ENCODE peak calls at places on chromosomes 6 and 20, in four cellular contexts. Y is lower lobe of right lung; P is stimulated activated CD4-positive, alpha-beta T cell treated with anti-CD3 and anti-CD28 coated beads, Interleukin-4, amount 100 ng/mL, for 24 hours; W is NCI-H2081. T is an unnamed sample.

GRCh38 chr6:153947817-153948447 is 91.1 kb upstream of the OPRM1 start:
- DNase-seq in Y (no peak), P (no peak), W (no peak), T (no peak)

GRCh38 chr6:37125779-37126553 is 44.0 kb upstream of the PIM1 start:
- DNase-seq in Y (no peak), P (no peak), W (no peak), T (no peak)

GRCh38 chr6:38460216-38460615 is 179.5 kb downstream of the BTBD9 start:
- DNase-seq in Y (no peak), P (no peak), W (no peak), T (no peak)

GRCh38 chr6:24581084-24581669 is 64.8 kb downstream of the KIAA0319 start:
- DNase-seq in Y (peak), P (peak), W (peak), T (peak)

GRCh38 chr6:160519603-160520042 is 144.5 kb downstream of the LPA start:
- DNase-seq in Y (no peak), P (no peak), W (peak), T (no peak)

GRCh38 chr6:73695619-73696421 is at the start of gene CD109:
- DNase-seq in Y (peak), P (peak), W (peak), T (no peak)

GRCh38 chr20:41998539-41999341 is 380.6 kb upstream of the CHD6 start:
- DNase-seq in Y (no peak), P (no peak), W (no peak), T (no peak)

GRCh38 chr6:170374571-170375444 is 68.2 kb downstream of the FAM120B start:
- DNase-seq in Y (no peak), P (no peak), W (no peak), T (no peak)

GRCh38 chr6:16400248-16400760 is 161.9 kb downstream of the GMPR start:
- DNase-seq in Y (no peak), P (no peak), W (no peak), T (no peak)

GRCh38 chr6:18400831-18401446 is 13.8 kb downstream of the RNF144B start:
- DNase-seq in Y (no peak), P (no peak), W (no peak), T (no peak)

GRCh38 chr20:45070932-45071632 is 29.8 kb downstream of the KCNS1 start:
- DNase-seq in Y (no peak), P (no peak), W (no peak), T (no peak)

GRCh38 chr6:141451508-141452353 is 681.0 kb upstream of the GJE1 start:
- DNase-seq in Y (no peak), P (no peak), W (no peak), T (no peak)

GRCh38 chr20:24979036-24979960 is 13.3 kb downstream of the APMAP start:
- DNase-seq in Y (no peak), P (no peak), W (no peak), T (peak)

GRCh38 chr6:46895930-46896329 is 25.8 kb downstream of the ADGRF5 start:
- DNase-seq in Y (no peak), P (no peak), W (no peak), T (no peak)

GRCh38 chr6:31497595-31498476 is at the start of gene MICB:
- DNase-seq in Y (peak), P (peak), W (peak), T (peak)

GRCh38 chr6:148242180-148242579 is 100.5 kb upstream of the SASH1 start:
- DNase-seq in Y (no peak), P (no peak), W (no peak), T (no peak)

GRCh38 chr6:73028124-73028766 is 197.1 kb downstream of the KHDC1L start:
- DNase-seq in Y (no peak), P (no peak), W (no peak), T (no peak)

GRCh38 chr6:108944058-108944457 is 95.8 kb downstream of the ARMC2 start:
- DNase-seq in Y (no peak), P (no peak), W (no peak), T (no peak)

GRCh38 chr6:10479939-10480700 is 41.0 kb upstream of the GCNT2 start:
- DNase-seq in Y (no peak), P (no peak), W (no peak), T (no peak)

GRCh38 chr6:31837612-31838553 is 10.3 kb downstream of the HSPA1B start:
- DNase-seq in Y (no peak), P (no peak), W (no peak), T (no peak)

GRCh38 chr6:56380476-56380875 is 133.1 kb upstream of the COL21A1 start:
- DNase-seq in Y (no peak), P (no peak), W (no peak), T (no peak)

T was measured in ureter.